ENCODE peak calls at places on chromosomes 3 and 15, in four cellular contexts. B, N, K and E are unnamed samples.

GRCh38 chr3:113255854-113256615 is 44.7 kb downstream of the BOC start:
- DNase-seq in B (no peak), K (no peak), N (no peak), E (no peak)

GRCh38 chr15:31098953-31099740 is 2.4 kb downstream of the TRPM1 start:
- DNase-seq in K (no peak), N (no peak), B (no peak), E (no peak)

GRCh38 chr15:79035111-79035601 is 55.4 kb downstream of the RASGRF1 start:
- DNase-seq in K (no peak), B (no peak), N (no peak), E (no peak)

GRCh38 chr15:68431037-68431791 is 749 bp downstream of the ITGA11 start:
- DNase-seq in K (no peak), N (peak; percentile 47), B (peak; percentile 91), E (peak; percentile 59)

GRCh38 chr15:63322541-63322940 is 45.1 kb downstream of the APH1B start:
- DNase-seq in N (peak; percentile 13), B (peak; percentile 62), K (peak; percentile 7), E (peak; percentile 45)

GRCh38 chr15:28021281-28022039 is 77.7 kb downstream of the OCA2 start:
- DNase-seq in B (peak; percentile 81), K (peak; percentile 64), N (peak; percentile 90), E (peak; percentile 25)

GRCh38 chr3:24521306-24522154 is 26.9 kb upstream of the THRB start:
- DNase-seq in N (peak; percentile 71), K (peak; percentile 8), B (peak; percentile 87), E (peak; percentile 76)

GRCh38 chr3:172181936-172182708 is 142.7 kb downstream of the FNDC3B start:
- DNase-seq in N (no peak), B (no peak), K (no peak), E (no peak)

GRCh38 chr15:75361989-75362641 is 6.3 kb downstream of the MAN2C1 start:
- DNase-seq in K (no peak), B (no peak), N (no peak), E (no peak)

GRCh38 chr3:13110678-13111116 is 37.5 kb upstream of the IQSEC1 start:
- DNase-seq in N (peak; percentile 13), B (peak; percentile 12), K (peak; percentile 30), E (peak; percentile 6)

GRCh38 chr3:35070088-35070487 is 569.2 kb upstream of the ARPP21 start:
- DNase-seq in K (no peak), N (no peak), B (no peak), E (no peak)

GRCh38 chr3:29686889-29687592 is 406.2 kb downstream of the RBMS3 start:
- DNase-seq in K (no peak), B (no peak), N (no peak), E (no peak)

GRCh38 chr3:178170698-178171535 is 365.3 kb upstream of the KCNMB2 start:
- DNase-seq in N (no peak), B (no peak), K (no peak), E (no peak)

GRCh38 chr3:121473001-121473400 is 72.8 kb downstream of the POLQ start:
- DNase-seq in N (no peak), K (no peak), B (no peak), E (no peak)

GRCh38 chr15:94584833-94585244 is 353.5 kb downstream of the MCTP2 start:
- DNase-seq in N (no peak), B (no peak), K (no peak), E (no peak)

GRCh38 chr3:130702985-130703384 is 43.6 kb downstream of the PIK3R4 start:
- DNase-seq in B (no peak), K (no peak), N (no peak), E (no peak)

GRCh38 chr15:75532413-75533250 is 46.5 kb downstream of the PTPN9 start:
- DNase-seq in K (no peak), B (peak; percentile 68), N (no peak), E (peak; percentile 57)

GRCh38 chr3:190357468-190357867 is 30.5 kb upstream of the CLDN16 start:
- DNase-seq in N (no peak), K (no peak), B (no peak), E (no peak)

GRCh38 chr3:120497813-120498212 is 47.0 kb upstream of the FSTL1 start:
- DNase-seq in K (no peak), B (no peak), N (no peak), E (no peak)

GRCh38 chr15:71651750-71652186 is 158.6 kb upstream of the NR2E3 start:
- DNase-seq in N (peak; percentile 55), K (peak; percentile 44), B (no peak), E (no peak)

GRCh38 chr3:64489361-64490044 is 198.3 kb downstream of the ADAMTS9 start:
- DNase-seq in N (peak; percentile 79), K (peak; percentile 77), B (no peak), E (no peak)

GRCh38 chr3:43733459-43734384 is 43.0 kb downstream of the ABHD5 start:
- DNase-seq in N (no peak), K (no peak), B (peak; percentile 73), E (peak; percentile 55)

GRCh38 chr3:47394867-47395266 is 14.0 kb downstream of the PTPN23 start:
- DNase-seq in B (no peak), N (no peak), K (no peak), E (no peak)